ENCODE peak calls at places on chromosome 12, in six cellular contexts. I is fibroblast of pulmonary artery, B is GM23338, V is transverse colon, F is HCT116, A is fibroblast of lung. L is an unnamed sample.

GRCh38 chr12:105775351-105775750 is 363.4 kb downstream of the NUAK1 start:
- DNase-seq in B (no peak), I (peak), F (no peak), A (peak), V (no peak), L (no peak)

GRCh38 chr12:66883545-66883944 is 204.7 kb upstream of the GRIP1 start:
- DNase-seq in F (no peak), I (no peak), V (no peak), A (no peak), B (no peak), L (no peak)

GRCh38 chr12:24820872-24821271 is 128.0 kb downstream of the BCAT1 start:
- DNase-seq in F (no peak), A (peak), B (no peak), V (no peak), I (peak), L (no peak)

GRCh38 chr12:110756611-110757010 is 13.9 kb upstream of the PPP1CC start:
- DNase-seq in A (peak), B (no peak), I (no peak), V (no peak), F (no peak), L (no peak)

GRCh38 chr12:104709692-104710435 is 248.2 kb downstream of the SLC41A2 start:
- DNase-seq in V (no peak), B (no peak), A (no peak), F (no peak), I (no peak), L (no peak)

GRCh38 chr12:89140141-89140540 is 212.2 kb downstream of the DUSP6 start:
- DNase-seq in I (no peak), V (no peak), B (no peak), F (no peak), A (peak), L (no peak)

GRCh38 chr12:41486718-41487117 is 298.6 kb downstream of the PDZRN4 start:
- DNase-seq in V (no peak), A (peak), F (no peak), I (peak), B (peak), L (no peak)

GRCh38 chr12:11273449-11273848 is 3.9 kb upstream of the PRB3 start:
- DNase-seq in A (no peak), V (no peak), F (no peak), I (no peak), B (no peak), L (no peak)

GRCh38 chr12:118391424-118391823 is 15.1 kb downstream of the SUDS3 start:
- DNase-seq in I (no peak), B (no peak), A (no peak), V (no peak), F (no peak), L (no peak)

GRCh38 chr12:20931894-20932293 is 121.4 kb downstream of the SLCO1B3 start:
- DNase-seq in A (no peak), F (no peak), B (peak), I (no peak), V (no peak), L (no peak)

GRCh38 chr12:101564912-101565311 is 29.9 kb upstream of the MYBPC1 start:
- DNase-seq in F (no peak), B (peak), A (no peak), I (no peak), V (no peak), L (no peak)

GRCh38 chr12:6891637-6892036 is 13.0 kb upstream of the LRRC23 start:
- DNase-seq in V (no peak), I (no peak), A (no peak), B (no peak), F (no peak), L (no peak)

GRCh38 chr12:58765076-58765475 is 155.2 kb downstream of the LRIG3 start:
- DNase-seq in B (no peak), I (no peak), V (no peak), A (no peak), F (no peak), L (no peak)

GRCh38 chr12:95083938-95084337 is 10.5 kb upstream of the NR2C1 start:
- DNase-seq in B (peak), V (no peak), F (no peak), A (peak), I (peak), L (no peak)

GRCh38 chr12:6547987-6548386 is 7.9 kb downstream of the IFFO1 start:
- DNase-seq in I (peak), B (no peak), A (peak), V (no peak), F (no peak), L (no peak)

GRCh38 chr12:66210840-66211239 is 21.8 kb downstream of the IRAK3 start:
- DNase-seq in V (no peak), B (no peak), F (no peak), A (no peak), I (peak), L (no peak)

GRCh38 chr12:27778206-27778605 is 1.8 kb upstream of the KLHL42 start:
- DNase-seq in A (no peak), V (no peak), F (no peak), B (no peak), I (no peak), L (no peak)

GRCh38 chr12:26611598-26611997 is 221.4 kb downstream of the ITPR2 start:
- DNase-seq in B (no peak), A (no peak), I (no peak), V (no peak), F (no peak), L (no peak)

GRCh38 chr12:94650143-94651056 is at the start of gene TMCC3:
- DNase-seq in B (peak), A (peak), F (no peak), I (peak), V (peak), L (no peak)

GRCh38 chr12:51210690-51211395 is 7.0 kb downstream of the POU6F1 start:
- DNase-seq in F (no peak), I (no peak), B (no peak), V (no peak), A (no peak), L (no peak)

GRCh38 chr12:56521590-56522371 is at the start of gene RBMS2:
- DNase-seq in F (peak), I (peak), A (peak), V (peak), B (peak), L (no peak)

DNA sequence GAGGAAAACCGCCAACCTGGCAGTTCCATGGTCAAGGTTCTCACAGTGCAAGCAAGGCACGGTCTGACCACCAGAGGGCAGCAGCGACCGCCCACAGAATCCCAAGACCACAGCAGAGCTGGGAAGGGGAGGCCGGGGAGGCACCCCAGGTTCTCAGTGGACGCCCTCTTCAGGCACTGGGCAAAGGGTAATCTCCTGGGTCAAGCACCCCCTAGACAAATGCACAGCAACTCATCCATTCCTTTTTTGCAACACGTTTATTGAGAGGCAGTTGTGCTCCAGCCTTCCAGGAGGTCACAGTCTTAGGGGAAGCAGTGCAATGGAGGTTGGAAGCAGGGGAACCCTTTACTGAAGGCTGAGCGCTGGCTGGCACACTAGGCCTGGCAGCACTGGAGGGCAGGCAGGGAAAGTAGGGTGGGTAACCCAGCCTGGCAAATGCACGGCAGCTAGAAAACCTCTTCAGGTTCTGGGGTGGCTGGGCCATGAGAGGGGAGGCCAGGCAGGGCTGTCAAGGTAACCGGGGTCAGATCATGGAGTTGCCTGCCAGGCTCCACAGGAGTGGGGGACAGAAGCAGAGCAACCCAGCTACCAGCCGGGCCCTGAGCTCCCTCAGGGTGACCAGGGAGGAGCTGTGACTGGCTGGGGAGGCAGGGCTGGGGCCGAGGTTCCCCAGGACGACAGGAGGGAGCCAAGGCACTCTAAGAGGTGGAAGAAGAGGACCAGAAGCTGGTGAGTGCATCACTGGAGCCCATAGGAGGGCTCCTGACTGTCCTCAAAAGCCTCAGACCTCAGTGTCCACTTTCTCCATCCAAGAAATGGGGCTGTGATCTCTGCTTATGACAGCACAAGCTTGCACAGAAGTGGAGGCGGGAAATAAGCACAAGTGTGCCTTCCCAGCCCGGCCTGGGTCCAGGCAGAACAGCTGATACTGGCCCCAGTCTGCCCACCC is 1.8 kb upstream of the RHOF start:
- DNase-seq in F (peak), B (peak), V (peak), A (peak), I (peak), L (no peak)
- H3K4me3 ChIP-seq in F (no peak), B (peak), V (no peak), A (no peak), I (no peak), L (peak)

GRCh38 chr12:69052613-69053408 is 119.8 kb upstream of the CPM start:
- DNase-seq in F (peak), B (peak), I (peak), A (peak), V (no peak), L (no peak)
- H3K4me3 ChIP-seq in F (no peak), B (no peak), I (no peak), A (no peak), V (no peak), L (no peak)

GRCh38 chr12:46562625-46563228 is 190.2 kb upstream of the SLC38A2 start:
- DNase-seq in V (no peak), F (no peak), I (peak), A (peak), B (no peak), L (peak)
- H3K4me3 ChIP-seq in V (no peak), F (no peak), I (peak), A (no peak), B (no peak), L (no peak)

GRCh38 chr12:48716168-48716492 is 377 bp downstream of the CCNT1 start:
- DNase-seq in A (peak), B (no peak), V (no peak), I (no peak), F (no peak), L (no peak)

GRCh38 chr12:48717252-48717695 is 767 bp upstream of the CCNT1 start:
- DNase-seq in F (no peak), B (peak), I (no peak), V (no peak), A (no peak), L (peak)

GRCh38 chr12:48712209-48712608 is 4.3 kb downstream of the CCNT1 start:
- DNase-seq in I (no peak), A (no peak), V (no peak), F (no peak), B (no peak), L (no peak)

DNA sequence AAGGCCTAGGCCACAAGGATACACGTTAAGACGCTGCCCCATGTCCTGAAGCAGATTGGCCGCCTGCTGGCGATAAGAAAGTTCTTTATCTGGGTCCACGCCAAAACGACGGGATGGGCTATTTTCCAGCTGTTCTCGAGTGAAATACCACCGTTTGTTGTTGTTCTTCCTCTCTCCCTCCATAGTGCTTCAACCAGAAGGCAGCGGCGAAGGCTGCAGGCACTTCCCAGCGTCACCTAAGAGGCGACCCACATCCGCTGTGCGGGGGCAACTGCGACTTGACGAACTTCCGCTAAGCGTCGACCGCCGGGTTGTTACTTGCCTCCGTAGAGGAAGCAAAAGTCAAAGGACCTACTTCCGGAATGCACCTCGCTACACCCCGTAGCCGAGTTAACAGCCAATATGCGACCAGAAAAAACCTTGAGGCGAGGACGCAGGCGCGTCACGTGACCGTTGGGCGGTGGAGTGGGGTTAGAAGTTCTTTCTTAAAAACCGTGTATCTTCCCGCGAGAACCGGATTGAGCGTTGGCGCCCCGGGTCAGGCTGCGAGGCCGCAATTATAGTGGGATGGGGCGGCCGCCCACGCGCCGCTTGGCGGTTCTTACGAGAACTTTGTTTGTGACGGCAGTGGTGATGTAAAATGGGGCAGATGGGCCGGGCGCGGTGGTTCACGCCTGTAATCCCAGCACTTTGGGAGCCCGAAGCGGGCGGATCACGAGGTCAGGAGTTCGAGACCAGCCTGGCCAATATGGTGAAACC is at the start of gene CCNT1:
- DNase-seq in V (peak), F (peak), A (peak), I (peak), B (peak), L (peak)
- H3K4me3 ChIP-seq in V (peak), F (peak), A (peak), I (peak), B (peak), L (peak)

GRCh38 chr12:3535431-3535841 is 44.4 kb downstream of the PRMT8 start:
- DNase-seq in V (no peak), I (no peak), B (no peak), A (no peak), F (no peak), L (no peak)

GRCh38 chr12:3532931-3533702 is 42.1 kb downstream of the PRMT8 start:
- DNase-seq in B (no peak), V (no peak), I (no peak), F (no peak), A (no peak), L (no peak)

GRCh38 chr12:3536096-3536875 is 45.3 kb downstream of the PRMT8 start:
- DNase-seq in I (no peak), B (no peak), F (no peak), A (no peak), V (no peak), L (no peak)

GRCh38 chr12:3533703-3534386 is 42.8 kb downstream of the PRMT8 start:
- DNase-seq in B (no peak), V (peak), I (no peak), A (no peak), F (no peak), L (no peak)

GRCh38 chr12:3534511-3534910 is 43.5 kb downstream of the PRMT8 start:
- DNase-seq in F (no peak), A (no peak), B (no peak), V (no peak), I (no peak), L (no peak)
- H3K4me3 ChIP-seq in F (no peak), A (no peak), B (no peak), V (no peak), I (no peak), L (no peak)

DNA sequence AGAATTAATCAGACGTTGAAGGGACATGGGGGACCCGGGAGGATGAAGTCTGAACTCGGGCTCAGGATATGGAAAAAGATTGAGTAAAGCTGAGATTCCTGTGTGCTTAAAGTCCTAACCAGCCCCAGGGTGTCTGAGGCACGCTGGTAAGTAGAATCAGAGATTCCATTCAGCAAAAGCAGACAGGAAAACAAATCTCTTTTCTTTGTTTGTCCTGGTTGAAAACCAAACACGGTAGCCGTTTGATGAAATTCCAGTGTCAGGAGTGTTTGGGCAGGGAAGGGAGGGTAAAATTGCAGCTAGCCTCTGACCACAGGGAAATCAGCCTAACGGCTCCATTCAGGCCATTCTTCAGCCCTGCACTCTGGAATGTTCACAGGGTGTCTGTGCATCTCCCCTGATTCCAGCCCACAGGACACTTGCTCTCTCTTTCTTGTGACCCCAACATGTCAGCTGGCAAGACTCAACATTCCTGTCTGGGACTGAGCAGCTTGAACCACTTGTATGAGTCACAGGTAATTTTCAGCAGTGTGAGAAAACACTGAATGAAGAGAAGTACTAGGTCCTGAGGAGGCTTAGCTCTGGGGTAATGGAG is 31.0 kb downstream of the NINJ2 start:
- DNase-seq in A (peak), I (peak), F (no peak), B (peak), V (no peak), L (peak)
- H3K4me3 ChIP-seq in A (no peak), I (no peak), F (no peak), B (no peak), V (no peak), L (peak)

DNA sequence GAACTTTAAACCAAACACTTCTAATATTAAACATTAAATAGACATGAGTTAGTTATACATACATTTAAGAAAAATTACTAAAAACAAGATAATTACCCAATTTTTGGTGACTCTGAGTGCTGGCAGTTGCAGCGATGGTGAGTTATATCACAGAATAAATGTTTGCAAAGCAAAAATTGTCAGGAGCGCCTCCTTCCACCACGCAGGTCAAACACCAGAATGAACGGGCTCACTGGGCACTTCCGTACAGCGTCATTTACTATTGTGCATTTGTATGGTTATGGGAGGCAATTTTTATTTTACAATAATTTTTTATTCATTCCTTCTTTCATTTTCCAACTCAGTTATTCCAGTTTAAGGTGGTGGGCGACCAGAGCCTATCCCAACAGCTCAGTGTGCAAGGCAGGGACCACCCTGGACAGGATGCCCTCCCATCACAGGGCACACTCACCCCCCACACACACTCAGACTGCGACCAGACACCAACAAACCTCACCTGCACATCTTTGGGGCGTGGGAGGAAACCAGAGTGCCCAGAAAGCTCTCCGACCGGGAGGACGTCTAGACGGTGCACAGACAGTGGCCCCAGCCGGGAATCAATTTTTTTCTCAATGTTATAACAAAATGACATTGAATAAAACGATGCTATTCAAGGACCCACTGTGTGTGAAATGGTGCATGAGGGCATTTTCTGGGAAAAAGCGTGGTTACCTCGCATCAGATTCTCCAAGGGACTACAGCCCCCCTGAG is 67.2 kb downstream of the TESC start:
- DNase-seq in I (no peak), V (no peak), A (no peak), F (no peak), B (no peak), L (no peak)
- H3K4me3 ChIP-seq in I (no peak), V (no peak), A (no peak), F (no peak), B (no peak), L (no peak)

GRCh38 chr12:9781360-9781759 is 20.7 kb upstream of the CD69 start:
- DNase-seq in V (no peak), F (no peak), A (no peak), B (no peak), I (no peak), L (no peak)
- H3K4me3 ChIP-seq in V (no peak), F (no peak), A (no peak), B (no peak), I (no peak), L (no peak)

GRCh38 chr12:123250471-123251383 is 17.5 kb downstream of the MTRFR start:
- DNase-seq in F (peak), V (peak), I (no peak), A (no peak), B (peak), L (no peak)
- H3K4me3 ChIP-seq in F (no peak), V (no peak), I (no peak), A (no peak), B (no peak), L (no peak)

GRCh38 chr12:53200107-53200457 is 7.0 kb downstream of the ITGB7 start:
- DNase-seq in A (no peak), B (no peak), F (no peak), I (no peak), V (no peak), L (no peak)
- H3K4me3 ChIP-seq in A (no peak), B (no peak), F (no peak), I (no peak), V (no peak), L (no peak)